ENCODE peak calls at places on chromosomes 5 and 9, in four cellular contexts. One of them, this sample, is unnamed.

GRCh38 chr9:113631093-113631765 is 167.7 kb downstream of the RGS3 start:
- DNase-seq in neural progenitor cell: no peak
- DNase-seq in AG04450: no peak
- DNase-seq in neuronal stem cell: no peak
- DNase-seq in this sample: no peak

GRCh38 chr5:165460911-165461310 is 1955.5 kb downstream of the MAT2B start:
- DNase-seq in neuronal stem cell: no peak
- DNase-seq in neural progenitor cell: no peak
- DNase-seq in AG04450: no peak
- DNase-seq in this sample: no peak

GRCh38 chr9:36779582-36779981 is 206.9 kb downstream of the MELK start:
- DNase-seq in neuronal stem cell: no peak
- DNase-seq in AG04450: no peak
- DNase-seq in neural progenitor cell: no peak
- DNase-seq in this sample: no peak

GRCh38 chr5:905139-905642 is 12.5 kb downstream of the TRIP13 start:
- DNase-seq in neuronal stem cell: no peak
- DNase-seq in neural progenitor cell: no peak
- DNase-seq in AG04450: no peak
- DNase-seq in this sample: no peak

GRCh38 chr5:141637693-141638419 is 1.1 kb downstream of the RELL2 start:
- DNase-seq in neuronal stem cell: peak; percentile 72
- DNase-seq in AG04450: no peak
- DNase-seq in neural progenitor cell: peak; percentile 94
- DNase-seq in this sample: peak; percentile 30

GRCh38 chr5:2403296-2403695 is 348.2 kb downstream of the IRX2 start:
- DNase-seq in neuronal stem cell: no peak
- DNase-seq in AG04450: no peak
- DNase-seq in neural progenitor cell: no peak
- DNase-seq in this sample: no peak

GRCh38 chr9:96556701-96557461 is 62.8 kb downstream of the CDC14B start:
- DNase-seq in neural progenitor cell: peak; percentile 16
- DNase-seq in AG04450: no peak
- DNase-seq in neuronal stem cell: no peak
- DNase-seq in this sample: no peak

GRCh38 chr5:127428748-127429147 is 88.7 kb upstream of the PRRC1 start:
- DNase-seq in neuronal stem cell: no peak
- DNase-seq in AG04450: no peak
- DNase-seq in neural progenitor cell: no peak
- DNase-seq in this sample: no peak

GRCh38 chr5:155480731-155481131 is 467.2 kb downstream of the KIF4B start:
- DNase-seq in neuronal stem cell: no peak
- DNase-seq in AG04450: no peak
- DNase-seq in neural progenitor cell: no peak
- DNase-seq in this sample: no peak

GRCh38 chr5:64158827-64159226 is 6.8 kb upstream of the RNF180 start:
- DNase-seq in AG04450: no peak
- DNase-seq in neuronal stem cell: no peak
- DNase-seq in neural progenitor cell: no peak
- DNase-seq in this sample: no peak

GRCh38 chr5:3509290-3509689 is 86.3 kb upstream of the IRX1 start:
- DNase-seq in neural progenitor cell: no peak
- DNase-seq in AG04450: no peak
- DNase-seq in neuronal stem cell: no peak
- DNase-seq in this sample: no peak

GRCh38 chr5:11878846-11879245 is 25.4 kb downstream of the CTNND2 start:
- DNase-seq in neuronal stem cell: no peak
- DNase-seq in neural progenitor cell: no peak
- DNase-seq in AG04450: no peak
- DNase-seq in this sample: no peak

GRCh38 chr5:42749020-42749419 is 7.6 kb upstream of the CCDC152 start:
- DNase-seq in neural progenitor cell: no peak
- DNase-seq in AG04450: no peak
- DNase-seq in neuronal stem cell: no peak
- DNase-seq in this sample: no peak

GRCh38 chr5:38426493-38426892 is 130.0 kb downstream of the LIFR start:
- DNase-seq in AG04450: no peak
- DNase-seq in neural progenitor cell: no peak
- DNase-seq in neuronal stem cell: no peak
- DNase-seq in this sample: no peak

GRCh38 chr5:92944903-92945629 is 636.0 kb downstream of the NR2F1-AS1 start:
- DNase-seq in AG04450: peak; percentile 47
- DNase-seq in neuronal stem cell: no peak
- DNase-seq in neural progenitor cell: peak; percentile 23
- DNase-seq in this sample: no peak

GRCh38 chr5:167642779-167643517 is 648.5 kb upstream of the WWC1 start:
- DNase-seq in neural progenitor cell: no peak
- DNase-seq in AG04450: peak; percentile 21
- DNase-seq in neuronal stem cell: no peak
- DNase-seq in this sample: no peak

GRCh38 chr9:124371183-124371582 is 44.1 kb downstream of the PSMB7 start:
- DNase-seq in neuronal stem cell: no peak
- DNase-seq in neural progenitor cell: no peak
- DNase-seq in AG04450: no peak
- DNase-seq in this sample: no peak

GRCh38 chr9:121434946-121435345 is 64.7 kb downstream of the GGTA1 start:
- DNase-seq in neural progenitor cell: no peak
- DNase-seq in neuronal stem cell: no peak
- DNase-seq in AG04450: peak; percentile 39
- DNase-seq in this sample: no peak

GRCh38 chr5:140342896-140343295 is 3.5 kb downstream of the HBEGF start:
- DNase-seq in AG04450: no peak
- DNase-seq in neuronal stem cell: no peak
- DNase-seq in neural progenitor cell: no peak
- DNase-seq in this sample: no peak

GRCh38 chr5:88145603-88146467 is 122.8 kb downstream of the TMEM161B start:
- DNase-seq in AG04450: no peak
- DNase-seq in neuronal stem cell: peak; percentile 37
- DNase-seq in neural progenitor cell: peak; percentile 67
- DNase-seq in this sample: no peak

GRCh38 chr9:135224921-135225541 is 137.6 kb downstream of the OLFM1 start:
- DNase-seq in neuronal stem cell: peak; percentile 30
- DNase-seq in AG04450: no peak
- DNase-seq in neural progenitor cell: peak; percentile 77
- DNase-seq in this sample: no peak

GRCh38 chr5:150615141-150615699 is 25.2 kb upstream of the SYNPO start:
- DNase-seq in neural progenitor cell: no peak
- DNase-seq in neuronal stem cell: no peak
- DNase-seq in AG04450: no peak
- DNase-seq in this sample: no peak

GRCh38 chr9:26863074-26863473 is 29.5 kb downstream of the CAAP1 start:
- DNase-seq in neural progenitor cell: peak; percentile 7
- DNase-seq in AG04450: no peak
- DNase-seq in neuronal stem cell: no peak
- DNase-seq in this sample: no peak

GRCh38 chr5:139808481-139809330 is 13.1 kb downstream of the PSD2 start:
- DNase-seq in neuronal stem cell: peak; percentile 30
- DNase-seq in neural progenitor cell: peak; percentile 77
- DNase-seq in AG04450: no peak
- DNase-seq in this sample: no peak

GRCh38 chr5:109239501-109239900 is 170.3 kb downstream of the PJA2 start:
- DNase-seq in neuronal stem cell: no peak
- DNase-seq in AG04450: no peak
- DNase-seq in neural progenitor cell: peak; percentile 32
- DNase-seq in this sample: no peak

GRCh38 chr9:92328225-92328624 is 2.5 kb downstream of the CENPP start:
- DNase-seq in neuronal stem cell: no peak
- DNase-seq in AG04450: peak; percentile 41
- DNase-seq in neural progenitor cell: peak; percentile 16
- DNase-seq in this sample: no peak

GRCh38 chr9:85978496-85978895 is 37.5 kb downstream of the NAA35 start:
- DNase-seq in neuronal stem cell: no peak
- DNase-seq in neural progenitor cell: peak; percentile 4
- DNase-seq in AG04450: peak; percentile 1
- DNase-seq in this sample: no peak

GRCh38 chr9:630817-631216 is 210.7 kb upstream of the DMRT1 start:
- DNase-seq in AG04450: no peak
- DNase-seq in neural progenitor cell: no peak
- DNase-seq in neuronal stem cell: no peak
- DNase-seq in this sample: no peak

GRCh38 chr5:2130361-2130760 is 247.6 kb upstream of the IRX4 start:
- DNase-seq in neuronal stem cell: no peak
- DNase-seq in neural progenitor cell: no peak
- DNase-seq in AG04450: no peak
- DNase-seq in this sample: no peak

GRCh38 chr5:130011986-130012385 is 107.7 kb downstream of the CHSY3 start:
- DNase-seq in AG04450: no peak
- DNase-seq in neuronal stem cell: no peak
- DNase-seq in neural progenitor cell: no peak
- DNase-seq in this sample: no peak
- H3K9me3 ChIP-seq in AG04450: no peaks in the 10 kb centered on the region
- H3K9me3 ChIP-seq in neuronal stem cell: no peaks in the 10 kb centered on the region
- H3K9me3 ChIP-seq in neural progenitor cell: no peaks in the 10 kb centered on the region
- H3K9me3 ChIP-seq in this sample: no peaks in the 10 kb centered on the region

GRCh38 chr9:77019810-77020437 is 469 bp downstream of the FOXB2 start:
- DNase-seq in neural progenitor cell: peak; percentile 27
- DNase-seq in AG04450: no peak
- DNase-seq in neuronal stem cell: no peak
- DNase-seq in this sample: no peak
- H3K9me3 ChIP-seq in neural progenitor cell: no peaks in the 10 kb centered on the region
- H3K9me3 ChIP-seq in AG04450: peaks cover 22% of the 10 kb centered on the region
- H3K9me3 ChIP-seq in neuronal stem cell: no peaks in the 10 kb centered on the region
- H3K9me3 ChIP-seq in this sample: no peaks in the 10 kb centered on the region

GRCh38 chr9:23945897-23946296 is 119.9 kb upstream of the ELAVL2 start:
- DNase-seq in AG04450: no peak
- DNase-seq in neuronal stem cell: no peak
- DNase-seq in neural progenitor cell: no peak
- DNase-seq in this sample: no peak

GRCh38 chr9:23938908-23939307 is 112.9 kb upstream of the ELAVL2 start:
- DNase-seq in AG04450: no peak
- DNase-seq in neural progenitor cell: no peak
- DNase-seq in neuronal stem cell: no peak
- DNase-seq in this sample: no peak

DNA sequence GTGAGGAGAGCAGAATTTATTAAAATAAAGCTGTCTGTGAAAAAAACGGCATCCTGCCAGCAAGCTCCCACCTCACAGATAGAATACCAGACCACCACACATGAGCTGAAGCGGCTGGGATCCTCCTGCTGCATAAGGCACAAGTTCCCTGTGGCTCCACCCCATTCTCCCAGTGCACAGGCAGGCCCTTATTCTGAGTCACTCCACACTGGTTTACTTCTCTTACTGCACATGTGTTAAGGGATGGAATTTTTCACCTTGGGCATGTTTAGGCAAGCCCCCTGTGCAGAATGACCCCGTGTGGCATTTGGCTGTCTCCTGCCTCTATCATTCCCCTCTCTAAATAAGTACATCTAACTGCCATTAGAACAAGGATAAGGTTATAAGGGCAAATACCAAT is 115.0 kb upstream of the ELAVL2 start:
- DNase-seq in neural progenitor cell: no peak
- DNase-seq in AG04450: no peak
- DNase-seq in neuronal stem cell: no peak
- DNase-seq in this sample: no peak
- H3K9me3 ChIP-seq in neural progenitor cell: peaks cover 21% of the 10 kb centered on the region
- H3K9me3 ChIP-seq in AG04450: peaks cover 15% of the 10 kb centered on the region
- H3K9me3 ChIP-seq in neuronal stem cell: peaks cover 23% of the 10 kb centered on the region
- H3K9me3 ChIP-seq in this sample: peaks cover 13% of the 10 kb centered on the region

DNA sequence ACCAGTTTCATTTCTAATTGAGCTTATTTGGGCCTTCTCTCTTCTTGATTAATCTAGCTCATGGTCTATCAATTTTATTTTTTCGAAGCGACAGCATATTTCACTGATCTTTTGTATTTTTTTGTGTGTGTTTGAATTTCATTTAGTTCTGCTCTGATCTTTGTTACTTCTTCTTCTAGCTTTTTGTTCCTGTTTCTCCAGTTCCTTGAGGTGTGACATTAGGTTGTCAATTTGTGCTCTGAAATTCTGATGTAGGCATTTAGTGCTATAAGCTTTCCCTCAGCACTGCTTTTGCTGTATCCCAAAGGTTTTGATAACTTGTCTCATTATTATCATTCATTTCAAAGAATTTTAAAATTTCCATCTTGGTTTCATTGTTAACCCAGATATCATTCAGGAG is 67.3 kb downstream of the STRBP start:
- DNase-seq in neural progenitor cell: no peak
- DNase-seq in neuronal stem cell: no peak
- DNase-seq in AG04450: no peak
- DNase-seq in this sample: no peak
- H3K9me3 ChIP-seq in neural progenitor cell: no peaks in the 10 kb centered on the region
- H3K9me3 ChIP-seq in neuronal stem cell: peaks cover 2% of the 10 kb centered on the region
- H3K9me3 ChIP-seq in AG04450: no peaks in the 10 kb centered on the region
- H3K9me3 ChIP-seq in this sample: no peaks in the 10 kb centered on the region

This sample was measured in esophagus squamous epithelium.